ENCODE peak calls at places on chromosome 19, in four cellular contexts. Z is K562, H is H1, O is HepG2. T is an unnamed sample.

GRCh38 chr19:19661675-19662251 is 1.7 kb downstream of the ATP13A1 start:
- DNase-seq in Z (peak), H (no peak), O (peak), T (no peak)

GRCh38 chr19:47106819-47107200 is 6.8 kb downstream of the ZC3H4 start:
- DNase-seq in Z (peak), H (no peak), O (no peak), T (no peak)

GRCh38 chr19:7869453-7869909 is 4.7 kb downstream of the PRR36 start:
- DNase-seq in Z (peak), H (no peak), O (peak), T (peak)

GRCh38 chr19:5587071-5587455 is 19.3 kb upstream of the TINCR start:
- DNase-seq in Z (no peak), H (no peak), O (no peak), T (no peak)

GRCh38 chr19:51689751-51690358 is 3.3 kb upstream of the SPACA6 start:
- DNase-seq in Z (peak), H (no peak), O (no peak), T (peak)

GRCh38 chr19:35618857-35619256 is 6.3 kb downstream of the HAUS5 start:
- DNase-seq in Z (no peak), H (no peak), O (no peak), T (peak)

GRCh38 chr19:10929402-10929794 is 787 bp downstream of the TIMM29 start:
- DNase-seq in Z (peak), H (no peak), O (no peak), T (no peak)

GRCh38 chr19:31264379-31264778 is 84.9 kb downstream of the TSHZ3 start:
- DNase-seq in Z (no peak), H (no peak), O (no peak), T (no peak)

GRCh38 chr19:34317311-34317927 is 47.6 kb upstream of the GPI start:
- DNase-seq in Z (peak), H (no peak), O (no peak), T (no peak)

GRCh38 chr19:54905908-54906511 is at the start of gene NCR1:
- DNase-seq in Z (peak), H (no peak), O (no peak), T (no peak)

GRCh38 chr19:51821921-51822716 is 27.2 kb downstream of the FPR3 start:
- DNase-seq in Z (no peak), H (no peak), O (no peak), T (no peak)

GRCh38 chr19:9847087-9847671 is 12.1 kb downstream of the PIN1 start:
- DNase-seq in Z (peak), H (peak), O (peak), T (peak)

GRCh38 chr19:13079542-13079986 is 23.1 kb downstream of the LYL1 start:
- DNase-seq in Z (peak), H (no peak), O (no peak), T (no peak)

GRCh38 chr19:29119582-29119981 is 93.4 kb downstream of the UQCRFS1 start:
- DNase-seq in Z (no peak), H (no peak), O (no peak), T (no peak)
- TF ChIP-seq RAD21 in Z (no peak), H (peak), O (no peak), T (no peak)

DNA sequence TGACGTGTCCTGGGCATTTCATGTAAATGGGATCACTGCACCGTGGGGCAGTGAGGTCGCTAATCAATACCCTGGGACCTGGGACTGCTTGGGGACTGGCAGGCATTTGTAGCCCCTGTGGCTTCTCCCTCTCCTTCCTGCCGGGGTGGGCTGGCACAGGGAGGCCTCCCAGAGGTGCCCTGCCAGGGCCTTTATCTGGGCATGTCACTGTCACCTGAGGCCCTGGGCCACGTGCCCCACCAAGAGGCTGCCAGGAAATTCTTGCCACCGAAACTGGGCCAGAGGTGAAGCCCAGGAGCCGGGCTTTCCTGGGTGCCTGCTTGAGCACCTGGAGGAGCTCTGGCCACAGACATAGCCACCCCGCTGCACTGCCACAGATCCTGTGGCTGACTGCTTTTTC is 1.8 kb upstream of the NMRK2 start:
- DNase-seq in Z (no peak), H (no peak), O (no peak), T (no peak)
- TF ChIP-seq PHF8 in Z (no peak), H (no peak), O (no peak), T (no peak)

GRCh38 chr19:39737351-39737750 is 478 bp downstream of the CLC start:
- DNase-seq in Z (no peak), H (no peak), O (no peak), T (no peak)

GRCh38 chr19:39738809-39739208 is 980 bp upstream of the CLC start:
- DNase-seq in Z (no peak), H (no peak), O (no peak), T (no peak)

GRCh38 chr19:39736088-39736487 is 1.7 kb downstream of the CLC start:
- DNase-seq in Z (no peak), H (no peak), O (no peak), T (no peak)

GRCh38 chr19:39737929-39738328 is at the start of gene CLC:
- DNase-seq in Z (no peak), H (no peak), O (no peak), T (no peak)

DNA sequence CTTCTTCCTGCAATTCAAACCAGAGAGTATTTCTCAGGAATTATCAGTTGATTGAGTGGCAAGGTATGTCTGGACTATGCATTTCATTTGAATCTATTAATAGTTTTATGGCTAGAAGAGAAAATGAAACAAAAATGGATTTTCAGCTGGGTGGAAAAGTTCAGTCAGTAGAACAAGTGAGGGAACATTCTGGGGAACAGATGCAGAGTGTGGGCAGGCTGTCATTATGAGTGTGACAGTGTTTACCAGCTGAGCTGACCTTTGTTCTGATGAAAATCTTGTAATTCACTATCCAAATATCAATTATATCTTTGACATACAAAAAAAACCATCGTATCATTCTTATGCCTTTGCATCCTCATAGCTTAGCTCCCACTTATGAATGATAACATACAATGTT is 2.6 kb upstream of the CLC start:
- DNase-seq in Z (no peak), H (no peak), O (no peak), T (no peak)
- TF ChIP-seq RAD21 in Z (no peak), H (no peak), O (no peak), T (no peak)

GRCh38 chr19:39196860-39197562 is at the start of gene NCCRP1:
- DNase-seq in Z (no peak), H (no peak), O (no peak), T (no peak)
- TF ChIP-seq PHF8 in Z (no peak), H (no peak), O (no peak), T (no peak)

DNA sequence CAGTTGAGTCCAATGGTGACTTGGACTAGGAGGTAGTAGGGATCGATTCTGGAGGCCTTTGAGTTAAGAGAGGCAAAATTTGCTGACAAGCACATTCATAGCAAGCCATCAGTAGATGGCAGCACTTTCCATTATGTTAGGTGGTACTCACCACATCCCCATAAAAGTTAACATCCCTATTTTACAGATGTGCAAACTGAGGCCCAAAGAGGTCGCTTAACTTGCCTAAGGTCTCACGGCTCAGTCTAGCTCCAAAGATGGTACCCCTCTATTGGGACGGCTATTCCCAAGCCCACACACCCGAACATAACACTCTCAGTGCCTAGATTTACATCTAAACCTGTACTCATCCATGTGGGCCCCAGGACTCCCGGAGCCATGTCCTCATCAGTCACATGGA is 21.5 kb upstream of the FOSB start:
- DNase-seq in Z (peak), H (no peak), O (peak), T (no peak)
- TF ChIP-seq RAD21 in Z (peak), H (peak), O (peak), T (peak)